ENCODE peak calls at places on chromosomes 11 and 22, in four cellular contexts. One of them, this sample, is unnamed.

GRCh38 chr11:32571039-32571438 is 12.6 kb upstream of the EIF3M start:
- DNase-seq in body of pancreas: no peak
- DNase-seq in ovary: no peak
- DNase-seq in OCI-LY7: no peak
- DNase-seq in this sample: no peak

GRCh38 chr11:66076561-66076960 is 6.5 kb downstream of the PACS1 start:
- DNase-seq in body of pancreas: no peak
- DNase-seq in ovary: no peak
- DNase-seq in OCI-LY7: no peak
- DNase-seq in this sample: no peak

GRCh38 chr11:124884869-124885479 is 12.7 kb downstream of the ROBO4 start:
- DNase-seq in body of pancreas: no peak
- DNase-seq in ovary: peak
- DNase-seq in OCI-LY7: no peak
- DNase-seq in this sample: peak

GRCh38 chr11:100706179-100706578 is 19.1 kb downstream of the ARHGAP42 start:
- DNase-seq in body of pancreas: no peak
- DNase-seq in ovary: no peak
- DNase-seq in OCI-LY7: no peak
- DNase-seq in this sample: no peak

GRCh38 chr11:30763951-30764350 is 177.8 kb upstream of the MPPED2 start:
- DNase-seq in body of pancreas: no peak
- DNase-seq in ovary: no peak
- DNase-seq in OCI-LY7: no peak
- DNase-seq in this sample: no peak

GRCh38 chr11:911031-911889 is 650 bp upstream of the CHID1 start:
- DNase-seq in body of pancreas: peak
- DNase-seq in ovary: peak
- DNase-seq in OCI-LY7: no peak
- DNase-seq in this sample: no peak

GRCh38 chr11:35714882-35715612 is 52.5 kb downstream of the TRIM44 start:
- DNase-seq in body of pancreas: no peak
- DNase-seq in ovary: no peak
- DNase-seq in OCI-LY7: no peak
- DNase-seq in this sample: no peak

GRCh38 chr11:6526411-6527135 is 29.5 kb downstream of the DNHD1 start:
- DNase-seq in body of pancreas: no peak
- DNase-seq in ovary: no peak
- DNase-seq in OCI-LY7: no peak
- DNase-seq in this sample: no peak

GRCh38 chr11:78961186-78961782 is 386.6 kb upstream of the NARS2 start:
- DNase-seq in body of pancreas: peak
- DNase-seq in ovary: no peak
- DNase-seq in OCI-LY7: no peak
- DNase-seq in this sample: no peak

GRCh38 chr11:104443387-104443786 is 279.4 kb upstream of the PDGFD start:
- DNase-seq in body of pancreas: no peak
- DNase-seq in ovary: no peak
- DNase-seq in OCI-LY7: no peak
- DNase-seq in this sample: no peak

GRCh38 chr11:78231962-78232459 is 43.3 kb downstream of the USP35 start:
- DNase-seq in body of pancreas: no peak
- DNase-seq in ovary: peak
- DNase-seq in OCI-LY7: no peak
- DNase-seq in this sample: peak

GRCh38 chr11:112113539-112114457 is 27.1 kb downstream of the SDHD start:
- DNase-seq in body of pancreas: no peak
- DNase-seq in ovary: no peak
- DNase-seq in OCI-LY7: peak
- DNase-seq in this sample: no peak

GRCh38 chr11:110148775-110149744 is 55.9 kb downstream of the ZC3H12C start:
- DNase-seq in body of pancreas: no peak
- DNase-seq in ovary: no peak
- DNase-seq in OCI-LY7: no peak
- DNase-seq in this sample: no peak

GRCh38 chr11:131495417-131495816 is 125.0 kb downstream of the NTM start:
- DNase-seq in body of pancreas: peak
- DNase-seq in ovary: no peak
- DNase-seq in OCI-LY7: no peak
- DNase-seq in this sample: no peak

GRCh38 chr11:36258730-36259360 is 30.4 kb downstream of the COMMD9 start:
- DNase-seq in body of pancreas: peak
- DNase-seq in ovary: peak
- DNase-seq in OCI-LY7: peak
- DNase-seq in this sample: no peak

GRCh38 chr22:26592368-26593015 is 2.6 kb upstream of the TPST2 start:
- DNase-seq in body of pancreas: no peak
- DNase-seq in ovary: no peak
- DNase-seq in OCI-LY7: peak
- DNase-seq in this sample: no peak

GRCh38 chr11:68460741-68461283 is at the start of gene PPP6R3:
- DNase-seq in body of pancreas: no peak
- DNase-seq in ovary: no peak
- DNase-seq in OCI-LY7: no peak
- DNase-seq in this sample: no peak

GRCh38 chr11:120215634-120216033 is 4.8 kb downstream of the OAF start:
- DNase-seq in body of pancreas: peak
- DNase-seq in ovary: peak
- DNase-seq in OCI-LY7: no peak
- DNase-seq in this sample: no peak

GRCh38 chr11:115653926-115654325 is 149.7 kb upstream of the CADM1 start:
- DNase-seq in body of pancreas: no peak
- DNase-seq in ovary: no peak
- DNase-seq in OCI-LY7: no peak
- DNase-seq in this sample: no peak

GRCh38 chr11:114799524-114799923 is 121.2 kb downstream of the NXPE2 start:
- DNase-seq in body of pancreas: no peak
- DNase-seq in ovary: no peak
- DNase-seq in OCI-LY7: no peak
- DNase-seq in this sample: no peak

GRCh38 chr22:30921108-30921507 is 47.5 kb downstream of the MORC2 start:
- DNase-seq in body of pancreas: no peak
- DNase-seq in ovary: no peak
- DNase-seq in OCI-LY7: peak
- DNase-seq in this sample: no peak

GRCh38 chr11:1546536-1547466 is 25.3 kb downstream of the DUSP8 start:
- DNase-seq in body of pancreas: peak
- DNase-seq in ovary: no peak
- DNase-seq in OCI-LY7: peak
- DNase-seq in this sample: no peak

GRCh38 chr11:128515086-128515485 is 72.3 kb downstream of the ETS1 start:
- DNase-seq in body of pancreas: no peak
- DNase-seq in ovary: no peak
- DNase-seq in OCI-LY7: no peak
- DNase-seq in this sample: no peak

GRCh38 chr22:47200273-47201051 is 438.0 kb downstream of the TBC1D22A start:
- DNase-seq in body of pancreas: peak
- DNase-seq in ovary: peak
- DNase-seq in OCI-LY7: no peak
- DNase-seq in this sample: peak

GRCh38 chr22:43508489-43508888 is 96.7 kb downstream of the MPPED1 start:
- DNase-seq in body of pancreas: no peak
- DNase-seq in ovary: no peak
- DNase-seq in OCI-LY7: no peak
- DNase-seq in this sample: no peak

GRCh38 chr22:48481748-48482147 is 1345.9 kb downstream of the BRD1 start:
- DNase-seq in body of pancreas: no peak
- DNase-seq in ovary: no peak
- DNase-seq in OCI-LY7: no peak
- DNase-seq in this sample: no peak

GRCh38 chr22:41367039-41367679 is 14.6 kb upstream of the TEF start:
- DNase-seq in body of pancreas: peak
- DNase-seq in ovary: peak
- DNase-seq in OCI-LY7: no peak
- DNase-seq in this sample: peak

GRCh38 chr11:96256604-96257003 is 86.4 kb downstream of the MAML2 start:
- DNase-seq in body of pancreas: no peak
- DNase-seq in ovary: no peak
- DNase-seq in OCI-LY7: peak
- DNase-seq in this sample: no peak

GRCh38 chr11:2093575-2094353 is 45.4 kb downstream of the IGF2 start:
- DNase-seq in body of pancreas: peak
- DNase-seq in ovary: no peak
- DNase-seq in OCI-LY7: no peak
- DNase-seq in this sample: no peak

GRCh38 chr11:125902927-125903752 is at the start of gene PUS3:
- DNase-seq in body of pancreas: peak
- DNase-seq in ovary: peak
- DNase-seq in OCI-LY7: peak
- DNase-seq in this sample: peak

GRCh38 chr22:17918840-17919239 is 105.5 kb downstream of the MICAL3 start:
- DNase-seq in body of pancreas: no peak
- DNase-seq in ovary: no peak
- DNase-seq in OCI-LY7: no peak
- DNase-seq in this sample: no peak

GRCh38 chr11:76604652-76605241 is 65.8 kb downstream of the LRRC32 start:
- DNase-seq in body of pancreas: peak
- DNase-seq in ovary: peak
- DNase-seq in OCI-LY7: no peak
- DNase-seq in this sample: peak

DNA sequence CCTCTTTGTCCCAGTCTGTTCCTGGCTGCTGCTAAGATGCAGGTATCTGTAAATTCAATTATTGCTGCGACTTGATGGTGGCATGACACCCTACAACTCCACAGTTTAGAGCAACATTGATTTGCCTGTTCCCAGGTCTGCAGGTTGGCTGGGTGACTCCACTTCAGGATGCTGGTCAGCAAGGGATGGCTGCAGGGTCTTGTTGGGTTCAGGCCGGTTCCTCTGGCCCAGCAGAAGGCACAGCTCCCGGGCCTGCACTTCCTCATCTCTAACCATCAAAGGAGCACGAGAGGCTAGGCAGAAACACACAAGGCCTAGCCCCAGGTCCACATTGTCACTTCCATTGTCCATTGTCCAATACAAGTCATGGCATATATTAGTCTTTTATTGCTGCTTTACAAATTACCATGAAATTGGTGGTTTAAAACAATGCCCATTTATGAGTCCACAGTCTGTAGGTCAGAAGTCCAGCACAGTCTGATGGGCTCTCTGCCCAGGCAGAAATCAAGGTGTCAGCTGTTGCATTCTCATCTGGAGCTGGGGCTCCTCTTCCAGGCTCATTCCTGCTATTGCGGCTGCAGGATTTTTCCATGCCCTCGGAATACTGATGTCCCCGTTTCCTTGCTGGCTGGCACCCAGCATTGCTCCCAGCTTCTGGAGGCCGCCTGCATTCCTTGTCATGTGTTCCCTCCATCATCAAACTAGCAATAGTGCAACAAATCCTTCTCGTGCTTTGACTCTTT is 96.6 kb upstream of the LMO1 start:
- DNase-seq in body of pancreas: peak
- DNase-seq in ovary: no peak
- DNase-seq in OCI-LY7: no peak
- DNase-seq in this sample: no peak
- TF ChIP-seq CTCF in body of pancreas: peak
- TF ChIP-seq CTCF in ovary: no peak
- TF ChIP-seq CTCF in OCI-LY7: no peak
- TF ChIP-seq CTCF in this sample: no peak

DNA sequence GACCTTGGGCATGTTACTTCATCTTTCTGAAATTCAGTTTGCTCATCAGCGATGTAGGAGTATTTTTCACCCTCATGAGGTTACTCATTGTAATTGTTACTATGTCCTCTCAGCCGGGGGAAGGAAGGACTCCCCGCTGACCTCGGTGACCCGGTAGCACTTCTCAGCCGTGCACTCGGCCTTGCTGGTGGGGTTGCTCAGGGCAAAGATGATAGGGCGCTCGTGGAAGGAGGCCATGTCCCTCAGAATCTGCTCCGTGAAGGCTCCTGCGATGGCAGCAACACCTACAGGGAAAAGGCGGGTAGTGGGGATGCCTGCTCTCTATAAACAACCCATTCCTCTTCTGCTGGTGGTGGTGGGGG is 72.2 kb downstream of the CCDC81 start:
- DNase-seq in body of pancreas: no peak
- DNase-seq in ovary: no peak
- DNase-seq in OCI-LY7: no peak
- DNase-seq in this sample: no peak
- H3K27ac ChIP-seq in body of pancreas: no peak
- H3K27ac ChIP-seq in ovary: no peak
- H3K27ac ChIP-seq in OCI-LY7: no peak
- H3K27ac ChIP-seq in this sample: no peak

DNA sequence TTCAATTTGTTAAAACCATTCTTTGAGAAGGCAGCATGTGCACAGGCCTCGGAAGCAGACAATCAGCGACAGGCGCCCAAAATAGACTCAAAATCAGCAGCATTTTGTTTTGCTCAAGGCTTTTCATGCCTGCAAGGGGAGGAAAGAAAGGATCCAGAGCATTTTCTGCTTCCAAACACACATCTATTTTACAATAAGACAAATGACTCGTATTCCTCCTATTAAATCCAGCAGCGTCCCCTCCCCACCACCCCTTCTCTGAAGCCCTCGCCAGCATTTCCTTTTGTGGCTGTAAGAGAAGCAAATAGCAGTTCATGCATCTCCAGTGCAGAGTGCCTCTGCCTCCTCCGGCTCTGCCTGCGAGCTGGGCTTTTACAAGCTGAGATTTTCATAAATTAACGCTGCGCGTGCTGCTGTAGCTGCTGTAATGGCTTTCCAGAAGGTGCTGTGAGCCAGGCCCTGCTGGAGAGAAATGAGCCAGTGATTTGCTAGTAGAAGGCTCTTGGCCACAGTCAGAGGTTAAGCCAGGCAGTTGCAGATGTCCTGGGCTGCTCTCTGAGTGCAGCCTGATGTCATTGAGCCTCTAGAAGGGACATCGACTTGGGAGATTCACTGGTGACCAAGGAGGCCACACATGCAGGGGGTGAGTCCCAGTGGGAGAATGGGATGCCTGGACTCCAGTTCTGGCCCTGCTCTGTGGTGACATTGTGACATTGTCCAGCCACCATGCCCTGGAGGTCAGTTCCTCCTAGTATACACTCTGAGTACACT is 134.6 kb upstream of the NAV2 start:
- DNase-seq in body of pancreas: peak
- DNase-seq in ovary: peak
- DNase-seq in OCI-LY7: no peak
- DNase-seq in this sample: peak
- H3K4me3 ChIP-seq in body of pancreas: no peak
- H3K4me3 ChIP-seq in ovary: no peak
- H3K4me3 ChIP-seq in OCI-LY7: no peak
- H3K4me3 ChIP-seq in this sample: peak

DNA sequence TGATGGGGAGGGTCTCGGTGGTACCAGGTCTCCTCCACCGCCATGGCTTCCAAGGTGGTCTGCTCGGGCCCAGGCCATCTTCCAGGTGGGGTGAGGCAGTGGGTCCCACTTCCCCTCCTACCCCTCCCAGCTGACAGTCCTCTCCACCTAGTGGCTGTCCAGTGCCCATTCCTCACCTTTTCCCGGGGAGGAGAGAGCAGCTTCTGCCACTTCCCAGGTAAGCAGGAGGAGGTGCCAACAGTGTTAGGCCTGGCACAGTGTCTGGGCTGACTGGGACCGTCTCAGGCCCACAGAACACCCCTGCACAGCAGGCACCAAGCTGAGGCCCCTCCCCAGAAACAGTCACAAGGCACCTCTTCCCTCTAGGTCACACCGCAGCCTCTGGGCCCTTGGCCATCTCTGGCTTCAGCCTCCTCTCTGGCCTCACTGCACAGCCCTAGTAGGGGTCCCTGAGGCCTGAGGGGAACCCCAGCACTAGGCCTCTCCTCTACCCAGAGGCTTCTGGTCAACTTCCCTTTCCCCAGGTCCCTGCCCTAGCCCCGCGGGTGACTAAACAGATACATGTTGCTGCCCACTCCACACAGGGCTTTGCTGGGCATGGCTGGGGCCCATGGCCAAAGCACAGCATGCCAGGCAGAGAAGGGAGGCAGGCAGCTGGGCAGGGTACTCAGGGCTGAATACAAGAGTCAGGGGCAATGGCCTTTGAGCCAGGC is 2.3 kb upstream of the ANKRD13D start:
- DNase-seq in body of pancreas: peak
- DNase-seq in ovary: no peak
- DNase-seq in OCI-LY7: peak
- DNase-seq in this sample: no peak
- TF ChIP-seq CTCF in body of pancreas: no peak
- TF ChIP-seq CTCF in ovary: no peak
- TF ChIP-seq CTCF in OCI-LY7: peak
- TF ChIP-seq CTCF in this sample: no peak

This sample was measured in coronary artery.